ENCODE peak calls at places on chromosomes 12 and 14, in seven cellular contexts. X is dorsolateral prefrontal cortex, K is HS-27A, V is cardiac fibroblast, P is left colon, I is hippocampal formation, W is activated gamma-delta T cell. M is an unnamed sample.

GRCh38 chr14:20714593-20715250 is 26.2 kb downstream of the ANG start:
- DNase-seq in I (peak), V (peak), K (no peak), P (peak), W (no peak), X (no peak), M (peak)

GRCh38 chr14:74888164-74889158 is 6.7 kb downstream of the DLST start:
- DNase-seq in W (no peak), K (no peak), X (no peak), V (peak), P (no peak), I (no peak), M (no peak)

GRCh38 chr12:57469334-57470164 is 10.0 kb downstream of the GLI1 start:
- DNase-seq in X (no peak), I (no peak), K (no peak), P (no peak), W (no peak), V (no peak), M (no peak)

GRCh38 chr14:32129124-32129523 is 52.0 kb downstream of the ARHGAP5 start:
- DNase-seq in P (no peak), K (no peak), X (no peak), W (no peak), V (peak), I (no peak), M (no peak)

GRCh38 chr14:76464856-76465255 is 88.9 kb downstream of the ESRRB start:
- DNase-seq in K (no peak), P (no peak), V (no peak), X (no peak), W (no peak), I (no peak), M (no peak)

GRCh38 chr12:124754949-124755800 is 108.5 kb downstream of the SCARB1 start:
- DNase-seq in V (peak), P (peak), K (no peak), W (no peak), I (peak), X (peak), M (peak)

GRCh38 chr14:23558363-23559009 is 2.4 kb downstream of the THTPA start:
- DNase-seq in X (no peak), K (no peak), W (no peak), I (no peak), V (no peak), P (no peak), M (no peak)

GRCh38 chr14:79840068-79840467 is 371.2 kb downstream of the DIO2 start:
- DNase-seq in X (no peak), K (no peak), I (no peak), W (no peak), P (no peak), V (peak), M (no peak)

GRCh38 chr14:95482967-95483842 is 33.2 kb downstream of the SYNE3 start:
- DNase-seq in I (no peak), X (no peak), K (peak), W (no peak), P (peak), V (peak), M (peak)